ENCODE peak calls at places on chromosome 19, in seven cellular contexts. One of them, this sample, is unnamed.

GRCh38 chr19:48292798-48293197 is 22.9 kb downstream of the ZNF114 start:
- DNase-seq in tibial nerve: no peak
- DNase-seq in adrenal gland: no peak
- DNase-seq in activated T-cell treated with anti-CD3 and anti-CD28 coated beads, Interleukin-2, amount 50 U/mL, for 4 hours: no peak
- DNase-seq in activated naive CD8-positive, alpha-beta T cell treated with anti-CD3 and anti-CD28 coated beads for 36 hours: no peak
- DNase-seq in naive B cell: no peak
- DNase-seq in stimulated activated CD4-positive, alpha-beta T cell treated with anti-CD3 and anti-CD28 coated beads, TNF-alpha, amount 100 ng/mL, for 1 hour: no peak
- DNase-seq in this sample: no peak

GRCh38 chr19:8046569-8047165 is 5.9 kb upstream of the CCL25 start:
- DNase-seq in activated T-cell treated with anti-CD3 and anti-CD28 coated beads, Interleukin-2, amount 50 U/mL, for 4 hours: no peak
- DNase-seq in activated naive CD8-positive, alpha-beta T cell treated with anti-CD3 and anti-CD28 coated beads for 36 hours: no peak
- DNase-seq in tibial nerve: no peak
- DNase-seq in stimulated activated CD4-positive, alpha-beta T cell treated with anti-CD3 and anti-CD28 coated beads, TNF-alpha, amount 100 ng/mL, for 1 hour: no peak
- DNase-seq in naive B cell: no peak
- DNase-seq in adrenal gland: no peak
- DNase-seq in this sample: no peak

GRCh38 chr19:12788682-12789097 is 2.6 kb upstream of the JUNB start:
- DNase-seq in adrenal gland: peak
- DNase-seq in naive B cell: peak
- DNase-seq in stimulated activated CD4-positive, alpha-beta T cell treated with anti-CD3 and anti-CD28 coated beads, TNF-alpha, amount 100 ng/mL, for 1 hour: no peak
- DNase-seq in tibial nerve: no peak
- DNase-seq in activated T-cell treated with anti-CD3 and anti-CD28 coated beads, Interleukin-2, amount 50 U/mL, for 4 hours: no peak
- DNase-seq in activated naive CD8-positive, alpha-beta T cell treated with anti-CD3 and anti-CD28 coated beads for 36 hours: peak
- DNase-seq in this sample: no peak

GRCh38 chr19:40689339-40690049 is 957 bp downstream of the NUMBL start:
- DNase-seq in adrenal gland: no peak
- DNase-seq in stimulated activated CD4-positive, alpha-beta T cell treated with anti-CD3 and anti-CD28 coated beads, TNF-alpha, amount 100 ng/mL, for 1 hour: no peak
- DNase-seq in activated naive CD8-positive, alpha-beta T cell treated with anti-CD3 and anti-CD28 coated beads for 36 hours: peak
- DNase-seq in tibial nerve: no peak
- DNase-seq in activated T-cell treated with anti-CD3 and anti-CD28 coated beads, Interleukin-2, amount 50 U/mL, for 4 hours: no peak
- DNase-seq in naive B cell: peak
- DNase-seq in this sample: no peak

GRCh38 chr19:2037676-2038255 is 13.3 kb downstream of the MKNK2 start:
- DNase-seq in naive B cell: no peak
- DNase-seq in activated naive CD8-positive, alpha-beta T cell treated with anti-CD3 and anti-CD28 coated beads for 36 hours: no peak
- DNase-seq in stimulated activated CD4-positive, alpha-beta T cell treated with anti-CD3 and anti-CD28 coated beads, TNF-alpha, amount 100 ng/mL, for 1 hour: no peak
- DNase-seq in activated T-cell treated with anti-CD3 and anti-CD28 coated beads, Interleukin-2, amount 50 U/mL, for 4 hours: no peak
- DNase-seq in adrenal gland: no peak
- DNase-seq in tibial nerve: no peak
- DNase-seq in this sample: no peak

GRCh38 chr19:42306646-42307045 is 4.2 kb upstream of the PAFAH1B3 start:
- DNase-seq in activated naive CD8-positive, alpha-beta T cell treated with anti-CD3 and anti-CD28 coated beads for 36 hours: no peak
- DNase-seq in stimulated activated CD4-positive, alpha-beta T cell treated with anti-CD3 and anti-CD28 coated beads, TNF-alpha, amount 100 ng/mL, for 1 hour: no peak
- DNase-seq in tibial nerve: no peak
- DNase-seq in adrenal gland: no peak
- DNase-seq in activated T-cell treated with anti-CD3 and anti-CD28 coated beads, Interleukin-2, amount 50 U/mL, for 4 hours: no peak
- DNase-seq in naive B cell: no peak
- DNase-seq in this sample: no peak

GRCh38 chr19:41994521-41994971 is 516 bp upstream of the ATP1A3 start:
- DNase-seq in tibial nerve: no peak
- DNase-seq in stimulated activated CD4-positive, alpha-beta T cell treated with anti-CD3 and anti-CD28 coated beads, TNF-alpha, amount 100 ng/mL, for 1 hour: no peak
- DNase-seq in activated T-cell treated with anti-CD3 and anti-CD28 coated beads, Interleukin-2, amount 50 U/mL, for 4 hours: peak
- DNase-seq in adrenal gland: no peak
- DNase-seq in activated naive CD8-positive, alpha-beta T cell treated with anti-CD3 and anti-CD28 coated beads for 36 hours: peak
- DNase-seq in naive B cell: no peak
- DNase-seq in this sample: no peak

GRCh38 chr19:3304871-3305423 is 61.4 kb upstream of the NFIC start:
- DNase-seq in tibial nerve: peak
- DNase-seq in naive B cell: peak
- DNase-seq in activated naive CD8-positive, alpha-beta T cell treated with anti-CD3 and anti-CD28 coated beads for 36 hours: peak
- DNase-seq in activated T-cell treated with anti-CD3 and anti-CD28 coated beads, Interleukin-2, amount 50 U/mL, for 4 hours: peak
- DNase-seq in stimulated activated CD4-positive, alpha-beta T cell treated with anti-CD3 and anti-CD28 coated beads, TNF-alpha, amount 100 ng/mL, for 1 hour: peak
- DNase-seq in adrenal gland: peak
- DNase-seq in this sample: peak

GRCh38 chr19:18502633-18503294 is 19.1 kb downstream of the ELL start:
- DNase-seq in activated naive CD8-positive, alpha-beta T cell treated with anti-CD3 and anti-CD28 coated beads for 36 hours: no peak
- DNase-seq in activated T-cell treated with anti-CD3 and anti-CD28 coated beads, Interleukin-2, amount 50 U/mL, for 4 hours: no peak
- DNase-seq in stimulated activated CD4-positive, alpha-beta T cell treated with anti-CD3 and anti-CD28 coated beads, TNF-alpha, amount 100 ng/mL, for 1 hour: no peak
- DNase-seq in naive B cell: peak
- DNase-seq in adrenal gland: no peak
- DNase-seq in tibial nerve: no peak
- DNase-seq in this sample: no peak

GRCh38 chr19:34308381-34309367 is 54.3 kb downstream of the GARRE1 start:
- DNase-seq in activated T-cell treated with anti-CD3 and anti-CD28 coated beads, Interleukin-2, amount 50 U/mL, for 4 hours: no peak
- DNase-seq in adrenal gland: no peak
- DNase-seq in tibial nerve: no peak
- DNase-seq in stimulated activated CD4-positive, alpha-beta T cell treated with anti-CD3 and anti-CD28 coated beads, TNF-alpha, amount 100 ng/mL, for 1 hour: no peak
- DNase-seq in activated naive CD8-positive, alpha-beta T cell treated with anti-CD3 and anti-CD28 coated beads for 36 hours: no peak
- DNase-seq in naive B cell: peak
- DNase-seq in this sample: no peak

GRCh38 chr19:2033825-2034159 is 17.3 kb downstream of the MKNK2 start:
- DNase-seq in activated naive CD8-positive, alpha-beta T cell treated with anti-CD3 and anti-CD28 coated beads for 36 hours: no peak
- DNase-seq in activated T-cell treated with anti-CD3 and anti-CD28 coated beads, Interleukin-2, amount 50 U/mL, for 4 hours: no peak
- DNase-seq in adrenal gland: no peak
- DNase-seq in stimulated activated CD4-positive, alpha-beta T cell treated with anti-CD3 and anti-CD28 coated beads, TNF-alpha, amount 100 ng/mL, for 1 hour: no peak
- DNase-seq in tibial nerve: no peak
- DNase-seq in naive B cell: no peak
- DNase-seq in this sample: no peak

GRCh38 chr19:652467-653389 is 10.3 kb downstream of the RNF126 start:
- DNase-seq in activated T-cell treated with anti-CD3 and anti-CD28 coated beads, Interleukin-2, amount 50 U/mL, for 4 hours: no peak
- DNase-seq in tibial nerve: no peak
- DNase-seq in activated naive CD8-positive, alpha-beta T cell treated with anti-CD3 and anti-CD28 coated beads for 36 hours: no peak
- DNase-seq in adrenal gland: no peak
- DNase-seq in stimulated activated CD4-positive, alpha-beta T cell treated with anti-CD3 and anti-CD28 coated beads, TNF-alpha, amount 100 ng/mL, for 1 hour: no peak
- DNase-seq in naive B cell: no peak
- DNase-seq in this sample: no peak

GRCh38 chr19:46241676-46242075 is 12.1 kb downstream of the IGFL1 start:
- DNase-seq in tibial nerve: no peak
- DNase-seq in activated T-cell treated with anti-CD3 and anti-CD28 coated beads, Interleukin-2, amount 50 U/mL, for 4 hours: no peak
- DNase-seq in naive B cell: no peak
- DNase-seq in stimulated activated CD4-positive, alpha-beta T cell treated with anti-CD3 and anti-CD28 coated beads, TNF-alpha, amount 100 ng/mL, for 1 hour: no peak
- DNase-seq in activated naive CD8-positive, alpha-beta T cell treated with anti-CD3 and anti-CD28 coated beads for 36 hours: no peak
- DNase-seq in adrenal gland: no peak
- DNase-seq in this sample: no peak

GRCh38 chr19:30133803-30134202 is 191.8 kb downstream of the URI1 start:
- DNase-seq in activated naive CD8-positive, alpha-beta T cell treated with anti-CD3 and anti-CD28 coated beads for 36 hours: no peak
- DNase-seq in activated T-cell treated with anti-CD3 and anti-CD28 coated beads, Interleukin-2, amount 50 U/mL, for 4 hours: no peak
- DNase-seq in naive B cell: no peak
- DNase-seq in adrenal gland: no peak
- DNase-seq in tibial nerve: no peak
- DNase-seq in stimulated activated CD4-positive, alpha-beta T cell treated with anti-CD3 and anti-CD28 coated beads, TNF-alpha, amount 100 ng/mL, for 1 hour: no peak
- DNase-seq in this sample: no peak

GRCh38 chr19:38455031-38455430 is 21.5 kb downstream of the RYR1 start:
- DNase-seq in tibial nerve: no peak
- DNase-seq in stimulated activated CD4-positive, alpha-beta T cell treated with anti-CD3 and anti-CD28 coated beads, TNF-alpha, amount 100 ng/mL, for 1 hour: no peak
- DNase-seq in naive B cell: no peak
- DNase-seq in activated naive CD8-positive, alpha-beta T cell treated with anti-CD3 and anti-CD28 coated beads for 36 hours: no peak
- DNase-seq in activated T-cell treated with anti-CD3 and anti-CD28 coated beads, Interleukin-2, amount 50 U/mL, for 4 hours: no peak
- DNase-seq in adrenal gland: no peak
- DNase-seq in this sample: no peak

GRCh38 chr19:17481986-17482385 is 11.7 kb downstream of the SLC27A1 start:
- DNase-seq in stimulated activated CD4-positive, alpha-beta T cell treated with anti-CD3 and anti-CD28 coated beads, TNF-alpha, amount 100 ng/mL, for 1 hour: no peak
- DNase-seq in adrenal gland: no peak
- DNase-seq in naive B cell: no peak
- DNase-seq in activated T-cell treated with anti-CD3 and anti-CD28 coated beads, Interleukin-2, amount 50 U/mL, for 4 hours: no peak
- DNase-seq in tibial nerve: no peak
- DNase-seq in activated naive CD8-positive, alpha-beta T cell treated with anti-CD3 and anti-CD28 coated beads for 36 hours: no peak
- DNase-seq in this sample: no peak

This sample was measured in activated naive CD4-positive, alpha-beta T cell treated with anti-CD3 and anti-CD28 coated beads, Interleukin-2, amount 50 U/mL, for 72 hours.